ENCODE peak calls at places on chromosomes 11 and 22, in seven cellular contexts. C, F, R, J, N, Q and X are unnamed samples.
A peak's percentile ranks its signal among the peaks of the same experiment; 100 is the strongest.

GRCh38 chr22:43205261-43205691 is 18.3 kb upstream of the TTLL12 start:
- DNase-seq in Q (no peak), J (no peak), N (no peak), R (no peak), C (no peak), F (no peak), X (no peak)

GRCh38 chr11:86464509-86465221 is 90.0 kb downstream of the CCDC81 start:
- DNase-seq in Q (no peak), F (no peak), R (no peak), C (no peak), J (no peak), N (no peak), X (no peak)

GRCh38 chr11:115481528-115481927 is 22.7 kb downstream of the CADM1 start:
- DNase-seq in Q (no peak), N (no peak), J (no peak), F (no peak), R (no peak), C (no peak), X (no peak)

GRCh38 chr11:2156416-2157182 is 4.4 kb downstream of the INS start:
- DNase-seq in R (peak; percentile 57), J (peak; percentile 44), Q (no peak), F (peak; percentile 46), N (peak; percentile 81), C (peak; percentile 57), X (peak; percentile 45)

GRCh38 chr22:18012528-18012927 is 11.8 kb downstream of the MICAL3 start:
- DNase-seq in J (peak; percentile 25), N (no peak), R (no peak), C (no peak), F (no peak), Q (no peak), X (peak; percentile 51)

GRCh38 chr11:125569913-125570621 is 790 bp downstream of the EI24 start:
- DNase-seq in C (peak; percentile 14), N (no peak), J (peak; percentile 27), R (no peak), Q (no peak), F (no peak), X (peak; percentile 6)

GRCh38 chr11:119432484-119433368 is 9.8 kb upstream of the THY1 start:
- DNase-seq in F (peak; percentile 87), R (peak; percentile 58), C (no peak), J (peak; percentile 99), Q (no peak), N (no peak), X (peak; percentile 61)

GRCh38 chr11:111632798-111633197 is 30.5 kb downstream of the SIK2 start:
- DNase-seq in J (no peak), F (no peak), Q (no peak), N (no peak), R (no peak), C (no peak), X (no peak)

GRCh38 chr11:8917157-8917820 is 6.3 kb downstream of the AKIP1 start:
- DNase-seq in Q (no peak), J (peak; percentile 60), F (peak; percentile 95), N (peak; percentile 56), C (no peak), R (peak; percentile 91), X (peak; percentile 70)

GRCh38 chr22:43957871-43958270 is 2.6 kb downstream of the SAMM50 start:
- DNase-seq in C (no peak), R (peak; percentile 40), J (peak; percentile 48), N (no peak), F (no peak), Q (no peak), X (no peak)

GRCh38 chr11:77091146-77091940 is 11.3 kb upstream of the OMP start:
- DNase-seq in C (peak; percentile 76), N (peak; percentile 72), F (peak; percentile 67), J (peak; percentile 71), R (peak; percentile 80), Q (peak; percentile 37), X (peak; percentile 67)

GRCh38 chr11:1263036-1263435 is 40.2 kb downstream of the MUC5B start:
- DNase-seq in J (no peak), N (no peak), C (no peak), F (no peak), Q (no peak), R (no peak), X (no peak)

GRCh38 chr22:44755956-44756361 is 3.6 kb downstream of the ARHGAP8 start:
- DNase-seq in R (no peak), Q (no peak), F (no peak), J (no peak), N (no peak), C (no peak), X (no peak)

GRCh38 chr11:109421981-109422590 is at the start of gene C11orf87:
- DNase-seq in R (no peak), Q (peak; percentile 0), J (no peak), F (peak; percentile 23), C (no peak), N (peak; percentile 32), X (no peak)

GRCh38 chr11:75773595-75774353 is 5.2 kb downstream of the DGAT2 start:
- DNase-seq in R (no peak), N (no peak), C (peak; percentile 75), F (no peak), J (no peak), Q (peak; percentile 81), X (no peak)

GRCh38 chr22:38938925-38939324 is 18.5 kb upstream of the APOBEC3A start:
- DNase-seq in F (no peak), J (no peak), R (no peak), N (no peak), C (no peak), Q (no peak), X (no peak)

GRCh38 chr22:44646668-44647067 is 55.3 kb upstream of the PRR5 start:
- DNase-seq in N (no peak), Q (no peak), R (no peak), J (no peak), F (no peak), C (no peak), X (no peak)

GRCh38 chr11:45025716-45026492 is 75.2 kb upstream of the TP53I11 start:
- DNase-seq in J (peak; percentile 36), F (no peak), R (peak; percentile 88), N (no peak), Q (peak; percentile 44), C (peak; percentile 43), X (no peak)

GRCh38 chr11:69801513-69802335 is 17.5 kb downstream of the FGF3 start:
- DNase-seq in N (peak; percentile 54), C (no peak), F (no peak), J (no peak), R (peak; percentile 14), Q (no peak), X (no peak)

GRCh38 chr11:83257638-83258229 is 28.4 kb downstream of the CCDC90B start:
- DNase-seq in N (no peak), Q (no peak), J (peak; percentile 89), R (peak; percentile 80), F (peak; percentile 89), C (no peak), X (peak; percentile 77)

GRCh38 chr11:27721505-27722116 is 21.4 kb upstream of the BDNF start:
- DNase-seq in R (no peak), C (no peak), N (no peak), F (no peak), Q (no peak), J (no peak), X (no peak)

GRCh38 chr11:27718853-27719574 is 18.8 kb upstream of the BDNF start:
- DNase-seq in J (no peak), R (peak; percentile 55), N (peak; percentile 87), C (no peak), F (peak; percentile 72), Q (no peak), X (peak; percentile 39)

GRCh38 chr11:27722117-27722844 is 22.0 kb upstream of the BDNF start:
- DNase-seq in N (peak; percentile 35), Q (no peak), J (peak; percentile 19), R (peak; percentile 47), F (peak; percentile 65), C (no peak), X (peak; percentile 50)

GRCh38 chr11:27719575-27719925 is 19.3 kb upstream of the BDNF start:
- DNase-seq in C (no peak), R (no peak), N (no peak), J (no peak), Q (no peak), F (no peak), X (no peak)

GRCh38 chr11:27720277-27720830 is 20.1 kb upstream of the BDNF start:
- DNase-seq in R (peak; percentile 72), Q (no peak), F (peak; percentile 64), C (no peak), J (peak; percentile 54), N (peak; percentile 89), X (peak; percentile 39)
- TF ChIP-seq CTCF in R (peak; percentile 32), Q (no peak), F (peak; percentile 37), C (no peak), J (peak; percentile 24), N (peak; percentile 38), X (peak; percentile 33)

GRCh38 chr22:46996595-46997310 is 234.3 kb downstream of the TBC1D22A start:
- DNase-seq in C (no peak), J (no peak), F (no peak), Q (no peak), N (no peak), R (no peak), X (peak; percentile 3)
- TF ChIP-seq CTCF in C (no peak), J (peak; percentile 19), F (no peak), Q (peak; percentile 27), N (no peak), R (no peak), X (peak; percentile 62)

DNA sequence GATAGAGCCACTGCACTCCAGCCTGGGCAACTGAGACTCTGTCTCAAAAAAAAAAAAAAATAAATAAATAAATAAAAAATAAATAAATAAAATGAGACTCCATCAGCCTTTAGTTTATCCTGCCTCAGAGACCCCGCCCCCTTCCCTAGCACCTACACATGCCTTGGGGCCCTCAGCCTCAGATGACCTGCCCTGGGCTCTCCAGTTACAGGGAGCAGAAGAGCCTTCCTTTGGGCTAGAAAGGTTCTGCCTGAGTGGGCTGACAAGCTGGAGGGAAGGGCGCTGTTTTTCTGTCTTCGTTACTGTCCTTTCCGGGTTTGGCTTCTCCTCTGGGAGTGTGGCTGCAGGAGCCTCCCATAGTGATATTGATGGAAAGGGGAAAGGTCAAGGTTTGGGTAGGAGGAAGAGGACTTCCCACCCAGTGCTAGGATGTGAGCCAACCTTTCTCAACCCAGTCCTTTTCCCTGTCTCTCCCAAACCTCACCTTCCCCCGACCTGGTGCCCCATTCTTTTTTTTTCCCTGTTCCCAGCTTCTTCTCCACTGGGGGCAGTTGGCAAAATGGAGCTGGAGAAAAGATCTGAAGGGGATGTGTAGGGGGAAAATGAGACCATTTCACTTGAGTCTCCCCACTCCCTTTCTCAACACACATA is 1.5 kb upstream of the SF3B2 start:
- DNase-seq in Q (no peak), R (no peak), N (no peak), C (no peak), J (no peak), F (no peak), X (no peak)
- TF ChIP-seq CTCF in Q (no peak), R (no peak), N (no peak), C (no peak), J (no peak), F (no peak), X (peak; percentile 32)

GRCh38 chr11:78635814-78636506 is 61.3 kb upstream of the NARS2 start:
- DNase-seq in J (no peak), F (no peak), C (no peak), N (no peak), R (no peak), Q (no peak), X (no peak)

GRCh38 chr11:78630155-78630554 is 55.5 kb upstream of the NARS2 start:
- DNase-seq in N (no peak), R (no peak), Q (no peak), C (no peak), J (no peak), F (no peak), X (no peak)

GRCh38 chr11:78633516-78634310 is 59.0 kb upstream of the NARS2 start:
- DNase-seq in J (no peak), Q (no peak), N (no peak), F (no peak), R (no peak), C (no peak), X (no peak)

GRCh38 chr11:78630561-78631303 is 56.1 kb upstream of the NARS2 start:
- DNase-seq in N (no peak), Q (no peak), J (no peak), F (no peak), C (no peak), R (no peak), X (no peak)
- TF ChIP-seq CTCF in N (no peak), Q (no peak), J (peak; percentile 20), F (no peak), C (no peak), R (no peak), X (peak; percentile 21)